ENCODE peak calls at places on chromosomes 3 and 15, in eight cellular contexts. S is stomach; R is ascending aorta; P is CD8-positive, alpha-beta memory T cell; H is esophagus muscularis mucosa; B is transverse colon; E is cardiac muscle cell; Q is left ventricle myocardium inferior. C is an unnamed sample.
A peak's percentile ranks its signal among the peaks of the same experiment; 100 is the strongest.

GRCh38 chr3:52986049-52986448 is 59.8 kb downstream of the SFMBT1 start:
- DNase-seq in H (no peak), Q (no peak), S (no peak), P (no peak), E (peak; percentile 50), R (no peak), B (no peak), C (no peak)

GRCh38 chr3:195853036-195853435 is 41.3 kb upstream of the MUC4 start:
- DNase-seq in E (no peak), B (no peak), S (no peak), R (no peak), P (no peak), Q (no peak), H (no peak), C (no peak)

GRCh38 chr3:57141719-57142118 is 23.4 kb downstream of the IL17RD start:
- DNase-seq in H (no peak), R (no peak), P (no peak), Q (no peak), E (no peak), S (no peak), B (no peak), C (no peak)

GRCh38 chr15:52783929-52784798 is 6.0 kb downstream of the ONECUT1 start:
- DNase-seq in S (no peak), H (no peak), R (no peak), P (peak; percentile 27), Q (no peak), E (peak; percentile 27), B (no peak), C (no peak)

GRCh38 chr3:16474920-16475319 is 38.6 kb downstream of the RFTN1 start:
- DNase-seq in H (no peak), Q (no peak), B (no peak), P (no peak), R (no peak), S (no peak), E (peak; percentile 26), C (no peak)

GRCh38 chr15:82159922-82160321 is 102.6 kb downstream of the EFL1 start:
- DNase-seq in E (peak; percentile 93), R (no peak), Q (no peak), P (no peak), B (no peak), S (no peak), H (no peak), C (no peak)

GRCh38 chr15:90594297-90594696 is 64.6 kb downstream of the CRTC3 start:
- DNase-seq in B (peak; percentile 92), S (peak; percentile 92), R (peak; percentile 97), E (no peak), P (peak; percentile 83), Q (peak; percentile 68), H (peak; percentile 95), C (peak; percentile 23)

GRCh38 chr15:88987951-88988671 is 74.9 kb upstream of the MFGE8 start:
- DNase-seq in H (no peak), S (no peak), B (no peak), R (no peak), E (no peak), P (no peak), Q (no peak), C (no peak)

GRCh38 chr3:190097617-190098016 is 23.1 kb downstream of the P3H2 start:
- DNase-seq in B (no peak), P (no peak), H (no peak), R (no peak), Q (no peak), E (peak; percentile 58), S (no peak), C (no peak)

GRCh38 chr3:186316666-186317260 is 45.3 kb downstream of the DGKG start:
- DNase-seq in R (no peak), B (no peak), Q (no peak), H (no peak), S (no peak), P (no peak), E (no peak), C (no peak)

GRCh38 chr15:25022233-25022632 is 67.4 kb downstream of the SNRPN start:
- DNase-seq in E (peak; percentile 56), Q (no peak), S (no peak), R (no peak), H (no peak), B (no peak), P (no peak), C (no peak)

GRCh38 chr3:16509721-16510619 is 3.5 kb downstream of the RFTN1 start:
- DNase-seq in B (no peak), S (no peak), H (no peak), Q (no peak), E (no peak), P (no peak), R (no peak), C (no peak)

GRCh38 chr3:159664011-159664410 is 324.6 kb upstream of the IL12A start:
- DNase-seq in H (peak; percentile 14), E (no peak), S (no peak), B (no peak), Q (no peak), P (no peak), R (no peak), C (no peak)

GRCh38 chr15:44427756-44428724 is 611 bp downstream of the CTDSPL2 start:
- DNase-seq in R (no peak), E (peak; percentile 71), B (peak; percentile 69), Q (no peak), P (peak; percentile 13), H (no peak), S (peak; percentile 74), C (peak; percentile 87)

GRCh38 chr3:71160800-71161546 is 422.6 kb downstream of the FOXP1 start:
- DNase-seq in H (no peak), S (no peak), B (no peak), Q (no peak), E (no peak), P (no peak), R (no peak), C (no peak)

GRCh38 chr3:165644331-165644730 is 192.9 kb downstream of the BCHE start:
- DNase-seq in P (no peak), S (no peak), Q (no peak), H (no peak), R (no peak), E (no peak), B (no peak), C (no peak)

GRCh38 chr3:42732829-42733459 is 30.3 kb upstream of the HHATL start:
- DNase-seq in E (no peak), P (no peak), R (no peak), H (no peak), S (no peak), Q (no peak), B (no peak), C (no peak)

GRCh38 chr15:56242576-56243116 is 1.0 kb downstream of the RFX7 start:
- DNase-seq in S (no peak), R (no peak), P (no peak), E (no peak), B (no peak), H (no peak), Q (no peak), C (peak; percentile 14)

GRCh38 chr15:101115887-101116680 is 135.8 kb downstream of the CHSY1 start:
- DNase-seq in P (no peak), S (no peak), H (no peak), Q (peak; percentile 54), E (peak; percentile 89), B (no peak), R (no peak), C (no peak)

GRCh38 chr3:156630081-156630772 is 44.2 kb upstream of the TIPARP start:
- DNase-seq in H (no peak), P (no peak), B (no peak), S (no peak), R (no peak), E (no peak), Q (no peak), C (no peak)

DNA sequence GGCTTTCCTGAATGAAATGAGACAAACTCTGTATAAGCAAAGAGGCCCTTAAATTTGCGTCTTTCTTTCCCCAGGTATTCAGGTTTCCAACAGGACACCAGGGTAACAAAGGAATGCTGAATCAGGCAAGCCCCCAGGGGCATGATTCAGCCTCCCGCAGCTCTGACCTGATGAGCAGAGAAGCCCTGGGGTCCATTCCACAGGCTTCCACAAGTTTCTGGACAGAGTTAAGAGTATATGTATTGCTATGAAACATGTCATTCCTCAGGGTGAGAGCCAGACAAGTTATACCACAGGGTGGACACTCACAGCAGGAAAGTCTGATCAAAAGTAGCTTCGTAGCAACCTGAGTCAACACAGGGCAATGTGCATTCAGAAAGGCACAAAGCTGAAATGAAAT is 68.1 kb upstream of the CTNNB1 start:
- DNase-seq in H (no peak), P (no peak), B (no peak), S (no peak), R (no peak), E (no peak), Q (no peak), C (no peak)
- H3K27ac ChIP-seq in H (no peak overlapping the region), P (no peak overlapping the region), B (no peak overlapping the region), S (no peak overlapping the region), R (no peak overlapping the region), E (no peak overlapping the region), Q (no peak overlapping the region), C (no peak overlapping the region)

GRCh38 chr3:66485291-66485968 is 15.4 kb downstream of the LRIG1 start:
- DNase-seq in P (no peak), E (peak; percentile 36), R (peak; percentile 80), S (no peak), Q (no peak), B (no peak), H (no peak), C (peak; percentile 23)
- H3K4me1 ChIP-seq in P (peaks cover 81% of the 10 kb centered on the region), E (peaks cover 54% of the 10 kb centered on the region), R (peaks cover 81% of the 10 kb centered on the region), S (peaks cover 97% of the 10 kb centered on the region), Q (peaks cover 89% of the 10 kb centered on the region), B (peaks cover 73% of the 10 kb centered on the region), H (peaks cover 100% of the 10 kb centered on the region), C (peaks cover 32% of the 10 kb centered on the region)

DNA sequence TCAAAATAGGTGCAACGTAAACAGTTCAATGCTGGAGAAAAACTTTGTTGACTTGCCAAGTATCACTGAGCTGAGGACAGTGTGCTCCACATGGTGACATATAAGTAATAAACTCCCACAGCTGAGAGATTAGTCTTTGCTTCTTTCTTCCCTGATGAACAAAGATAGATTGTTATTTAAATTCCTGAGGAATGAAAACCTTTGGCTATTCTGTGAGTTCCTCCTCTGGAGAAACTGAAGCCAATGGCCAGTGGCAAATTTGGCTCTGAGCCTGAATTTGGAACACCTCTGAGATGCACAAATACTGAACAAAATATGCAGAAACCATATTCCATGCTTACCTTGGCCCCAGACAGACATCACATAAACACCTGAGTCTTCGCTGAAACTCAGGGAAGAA is 63.3 kb downstream of the RPL22L1 start:
- DNase-seq in E (no peak), H (no peak), B (no peak), P (no peak), S (no peak), R (no peak), Q (no peak), C (no peak)
- H3K27ac ChIP-seq in E (no peak overlapping the region), H (no peak overlapping the region), B (no peak overlapping the region), P (no peak overlapping the region), S (no peak overlapping the region), R (no peak overlapping the region), Q (no peak overlapping the region), C (no peak overlapping the region)

GRCh38 chr15:32923176-32923575 is 205.4 kb downstream of the GREM1 start:
- DNase-seq in P (no peak), S (no peak), B (no peak), R (no peak), E (no peak), H (no peak), Q (no peak), C (no peak)

GRCh38 chr15:32933241-32933640 is 215.4 kb downstream of the GREM1 start:
- DNase-seq in B (no peak), H (no peak), S (no peak), R (no peak), P (no peak), E (peak; percentile 15), Q (no peak), C (no peak)

GRCh38 chr15:32927124-32927523 is 209.3 kb downstream of the GREM1 start:
- DNase-seq in P (no peak), H (no peak), R (no peak), Q (no peak), S (no peak), E (no peak), B (no peak), C (no peak)

GRCh38 chr15:32928876-32929275 is 211.1 kb downstream of the GREM1 start:
- DNase-seq in H (no peak), Q (no peak), E (no peak), R (no peak), B (no peak), S (no peak), P (no peak), C (no peak)
- H3K4me1 ChIP-seq in H (no peaks in the 10 kb centered on the region), Q (no peaks in the 10 kb centered on the region), E (no peaks in the 10 kb centered on the region), R (no peaks in the 10 kb centered on the region), B (no peaks in the 10 kb centered on the region), S (no peaks in the 10 kb centered on the region), P (no peaks in the 10 kb centered on the region), C (no peaks in the 10 kb centered on the region)

C was measured in small intestine.